ENCODE peak calls at places on chromosome 21, in seven cellular contexts. Z is A549, N is HAP-1, P is small intestine, J is bronchial epithelial cell, U is AG04450, S is fibroblast of lung. A is an unnamed sample.
A peak's percentile ranks its signal among the peaks of the same experiment; 100 is the strongest.

GRCh38 chr21:34082769-34083168 is 9.4 kb downstream of the MRPS6 start:
- DNase-seq in Z (no peak), N (no peak), P (no peak), J (no peak), U (no peak), S (no peak), A (no peak)

GRCh38 chr21:30194701-30195299 is 21.1 kb downstream of the CLDN8 start:
- DNase-seq in Z (no peak), N (no peak), P (peak; percentile 29), J (peak; percentile 73), U (no peak), S (no peak), A (no peak)

GRCh38 chr21:27362249-27362648 is 395.4 kb upstream of the ADAMTS5 start:
- DNase-seq in Z (no peak), N (no peak), P (no peak), J (peak; percentile 29), U (no peak), S (no peak), A (no peak)

GRCh38 chr21:46559291-46559983 is 45.4 kb downstream of the S100B start:
- DNase-seq in Z (no peak), N (no peak), P (peak; percentile 9), J (no peak), U (no peak), S (no peak), A (no peak)

GRCh38 chr21:40143822-40144525 is 276.7 kb downstream of the PCP4 start:
- DNase-seq in Z (no peak), N (peak; percentile 4), P (peak; percentile 28), J (peak; percentile 33), U (no peak), S (peak; percentile 26), A (no peak)

GRCh38 chr21:16330340-16331319 is 600.8 kb downstream of the USP25 start:
- DNase-seq in Z (peak; percentile 1), N (peak; percentile 90), P (peak; percentile 27), J (peak; percentile 69), U (peak; percentile 44), S (peak; percentile 71), A (peak; percentile 59)

GRCh38 chr21:43921979-43922945 is 57.2 kb downstream of the AGPAT3 start:
- DNase-seq in Z (no peak), N (no peak), P (no peak), J (no peak), U (no peak), S (peak; percentile 40), A (no peak)

GRCh38 chr21:38769253-38769780 is 36.4 kb upstream of the ETS2 start:
- DNase-seq in Z (no peak), N (no peak), P (no peak), J (no peak), U (peak; percentile 81), S (peak; percentile 89), A (no peak)

GRCh38 chr21:26119906-26120305 is 50.7 kb downstream of the APP start:
- DNase-seq in Z (no peak), N (no peak), P (no peak), J (no peak), U (no peak), S (no peak), A (no peak)

GRCh38 chr21:41251961-41252642 is 64.5 kb upstream of the FAM3B start:
- DNase-seq in Z (no peak), N (no peak), P (no peak), J (no peak), U (peak; percentile 65), S (peak; percentile 97), A (peak; percentile 2)

GRCh38 chr21:43893536-43894205 is 28.6 kb downstream of the AGPAT3 start:
- DNase-seq in Z (no peak), N (no peak), P (peak; percentile 54), J (peak; percentile 37), U (no peak), S (peak; percentile 27), A (no peak)

GRCh38 chr21:17775431-17776126 is 43.6 kb downstream of the C21orf91 start:
- DNase-seq in Z (no peak), N (no peak), P (no peak), J (no peak), U (no peak), S (no peak), A (no peak)

GRCh38 chr21:33857846-33858671 is 57.5 kb downstream of the ATP5PO start:
- DNase-seq in Z (no peak), N (no peak), P (no peak), J (no peak), U (no peak), S (no peak), A (no peak)

GRCh38 chr21:43961382-43961909 is 50.7 kb upstream of the TRAPPC10 start:
- DNase-seq in Z (no peak), N (no peak), P (no peak), J (no peak), U (no peak), S (no peak), A (no peak)

GRCh38 chr21:21851657-21852056 is 853.4 kb downstream of the NCAM2 start:
- DNase-seq in Z (no peak), N (peak; percentile 21), P (no peak), J (peak; percentile 9), U (no peak), S (peak; percentile 39), A (no peak)

GRCh38 chr21:38503588-38503987 is 5.3 kb upstream of the ERG start:
- DNase-seq in Z (no peak), N (no peak), P (no peak), J (no peak), U (no peak), S (peak; percentile 94), A (no peak)

GRCh38 chr21:27406297-27407009 is 439.6 kb upstream of the ADAMTS5 start:
- DNase-seq in Z (no peak), N (no peak), P (no peak), J (no peak), U (no peak), S (peak; percentile 24), A (peak; percentile 28)

GRCh38 chr21:36966066-36966845 is at the start of gene HLCS:
- DNase-seq in Z (peak; percentile 28), N (peak; percentile 52), P (peak; percentile 78), J (peak; percentile 33), U (no peak), S (peak; percentile 62), A (no peak)

GRCh38 chr21:36964832-36965719 is 1.4 kb downstream of the HLCS start:
- DNase-seq in Z (no peak), N (peak; percentile 69), P (no peak), J (no peak), U (no peak), S (no peak), A (no peak)

GRCh38 chr21:36968414-36968813 is 1.9 kb upstream of the HLCS start:
- DNase-seq in Z (no peak), N (no peak), P (no peak), J (no peak), U (no peak), S (no peak), A (no peak)

GRCh38 chr21:36965720-36966065 is 776 bp downstream of the HLCS start:
- DNase-seq in Z (no peak), N (no peak), P (no peak), J (no peak), U (no peak), S (no peak), A (no peak)

DNA sequence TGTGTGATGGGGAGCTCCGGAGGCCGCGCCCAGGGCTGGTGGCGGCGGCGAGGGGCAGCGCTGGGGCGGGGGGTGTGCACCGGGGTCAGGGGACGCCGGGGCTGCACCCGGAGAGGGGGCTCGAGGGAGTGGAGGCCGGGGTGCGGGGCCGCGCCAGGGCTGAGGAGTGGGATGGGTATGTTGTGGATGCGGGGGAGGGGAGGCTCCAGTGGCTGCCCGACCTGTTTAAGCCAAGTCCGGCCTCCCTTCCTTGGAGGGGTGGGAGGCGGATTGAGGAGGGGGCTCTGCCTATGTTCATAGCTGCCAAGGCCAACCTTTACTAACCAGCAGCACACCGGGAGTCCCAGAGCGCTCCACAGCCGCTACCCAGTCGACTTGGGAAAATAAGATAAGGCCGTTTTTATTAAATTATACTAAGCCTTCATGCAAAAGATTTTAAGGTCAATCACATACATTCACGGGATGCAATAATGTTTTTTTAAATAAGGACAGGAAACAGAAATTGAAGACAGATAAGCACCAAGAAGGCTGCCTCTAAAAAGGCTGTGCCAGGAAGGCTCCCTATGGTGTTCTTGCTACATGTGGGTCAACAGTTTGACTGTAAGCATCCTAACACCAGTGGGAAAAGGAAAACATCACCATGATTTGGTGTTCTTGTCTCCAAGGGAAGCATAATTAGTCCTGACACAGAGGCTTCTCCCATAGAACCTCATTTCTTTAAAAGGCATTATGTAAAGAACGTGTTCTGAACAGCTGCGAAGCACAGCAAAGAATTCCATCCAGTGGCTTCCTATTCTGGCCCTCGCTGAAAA is 583 bp upstream of the HLCS start:
- DNase-seq in Z (no peak), N (no peak), P (peak; percentile 16), J (no peak), U (no peak), S (peak; percentile 8), A (no peak)
- H3K4me3 ChIP-seq in Z (peak overlapping the region; percentile 70), N (peak overlapping the region; percentile 34), P (peak overlapping the region; percentile 69), J (peak overlapping the region; percentile 76), U (peak overlapping the region; percentile 75), S (peak overlapping the region; percentile 65), A (peak overlapping the region; percentile 51)

GRCh38 chr21:42395302-42395701 is 550 bp downstream of the TMPRSS3 start:
- DNase-seq in Z (no peak), N (no peak), P (no peak), J (no peak), U (no peak), S (no peak), A (no peak)

GRCh38 chr21:42391297-42391696 is 4.6 kb downstream of the TMPRSS3 start:
- DNase-seq in Z (no peak), N (no peak), P (no peak), J (no peak), U (no peak), S (no peak), A (no peak)

GRCh38 chr21:42392731-42393442 is 3.0 kb downstream of the TMPRSS3 start:
- DNase-seq in Z (no peak), N (no peak), P (no peak), J (peak; percentile 66), U (no peak), S (no peak), A (no peak)

GRCh38 chr21:42395910-42396625 is at the start of gene TMPRSS3:
- DNase-seq in Z (no peak), N (no peak), P (peak; percentile 50), J (no peak), U (no peak), S (no peak), A (no peak)

GRCh38 chr21:42393443-42393950 is 2.4 kb downstream of the TMPRSS3 start:
- DNase-seq in Z (no peak), N (no peak), P (no peak), J (no peak), U (no peak), S (no peak), A (no peak)
- H3K4me3 ChIP-seq in Z (no peak overlapping the region), N (no peak overlapping the region), P (no peak overlapping the region), J (no peak overlapping the region), U (no peak overlapping the region), S (no peak overlapping the region), A (no peak overlapping the region)

GRCh38 chr21:45041351-45041805 is 33.0 kb upstream of the ADARB1 start:
- DNase-seq in Z (no peak), N (no peak), P (no peak), J (no peak), U (no peak), S (peak; percentile 40), A (peak; percentile 85)
- H3K4me3 ChIP-seq in Z (no peak overlapping the region), N (no peak overlapping the region), P (no peak overlapping the region), J (no peak overlapping the region), U (no peak overlapping the region), S (no peak overlapping the region), A (peak overlapping the region; percentile 7)

GRCh38 chr21:42461881-42462877 is 33.8 kb downstream of the RSPH1 start:
- DNase-seq in Z (no peak), N (no peak), P (peak; percentile 96), J (no peak), U (no peak), S (no peak), A (no peak)
- H3K4me3 ChIP-seq in Z (no peak overlapping the region), N (no peak overlapping the region), P (no peak overlapping the region), J (no peak overlapping the region), U (no peak overlapping the region), S (no peak overlapping the region), A (no peak overlapping the region)

GRCh38 chr21:32413697-32414578 is 1.4 kb downstream of the EVA1C start:
- DNase-seq in Z (no peak), N (no peak), P (peak; percentile 55), J (peak; percentile 40), U (no peak), S (peak; percentile 62), A (no peak)
- H3K4me3 ChIP-seq in Z (peak overlapping the region; percentile 58), N (no peak overlapping the region), P (no peak overlapping the region), J (peak overlapping the region; percentile 64), U (peak overlapping the region; percentile 23), S (peak overlapping the region; percentile 83), A (no peak overlapping the region)

A was measured in AG09309.